ENCODE peak calls at places on chromosomes 12 and 14, in four cellular contexts. One of them, this sample, is unnamed.

GRCh38 chr12:132453361-132454133 is 36.4 kb upstream of the FBRSL1 start:
- DNase-seq in ureter: no peak
- DNase-seq in nephron progenitor cell: no peak
- DNase-seq in stimulated activated CD4-positive, alpha-beta T cell treated with anti-CD3 and anti-CD28 coated beads, Interleukin-2, amount 100 ng/mL, for 24 hours: no peak
- DNase-seq in this sample: no peak

GRCh38 chr14:23101213-23101970 is 3.4 kb downstream of the CIROP start:
- DNase-seq in ureter: no peak
- DNase-seq in nephron progenitor cell: no peak
- DNase-seq in stimulated activated CD4-positive, alpha-beta T cell treated with anti-CD3 and anti-CD28 coated beads, Interleukin-2, amount 100 ng/mL, for 24 hours: no peak
- DNase-seq in this sample: no peak

GRCh38 chr14:34539407-34540180 is at the start of gene EAPP:
- DNase-seq in ureter: peak; percentile 98
- DNase-seq in nephron progenitor cell: peak; percentile 94
- DNase-seq in stimulated activated CD4-positive, alpha-beta T cell treated with anti-CD3 and anti-CD28 coated beads, Interleukin-2, amount 100 ng/mL, for 24 hours: peak; percentile 94
- DNase-seq in this sample: peak; percentile 92

GRCh38 chr12:124390442-124391116 is 95.7 kb downstream of the RFLNA start:
- DNase-seq in ureter: no peak
- DNase-seq in nephron progenitor cell: no peak
- DNase-seq in stimulated activated CD4-positive, alpha-beta T cell treated with anti-CD3 and anti-CD28 coated beads, Interleukin-2, amount 100 ng/mL, for 24 hours: no peak
- DNase-seq in this sample: no peak

GRCh38 chr12:9870311-9870866 is 1.2 kb upstream of the CLEC2B start:
- DNase-seq in ureter: no peak
- DNase-seq in nephron progenitor cell: no peak
- DNase-seq in stimulated activated CD4-positive, alpha-beta T cell treated with anti-CD3 and anti-CD28 coated beads, Interleukin-2, amount 100 ng/mL, for 24 hours: no peak
- DNase-seq in this sample: no peak

GRCh38 chr12:91622981-91623380 is 440.4 kb upstream of the DCN start:
- DNase-seq in ureter: no peak
- DNase-seq in nephron progenitor cell: no peak
- DNase-seq in stimulated activated CD4-positive, alpha-beta T cell treated with anti-CD3 and anti-CD28 coated beads, Interleukin-2, amount 100 ng/mL, for 24 hours: no peak
- DNase-seq in this sample: no peak

GRCh38 chr12:47823422-47824086 is 3.9 kb upstream of the HDAC7 start:
- DNase-seq in ureter: no peak
- DNase-seq in nephron progenitor cell: no peak
- DNase-seq in stimulated activated CD4-positive, alpha-beta T cell treated with anti-CD3 and anti-CD28 coated beads, Interleukin-2, amount 100 ng/mL, for 24 hours: no peak
- DNase-seq in this sample: no peak

GRCh38 chr12:11719678-11720099 is 70.2 kb downstream of the ETV6 start:
- DNase-seq in ureter: no peak
- DNase-seq in nephron progenitor cell: no peak
- DNase-seq in stimulated activated CD4-positive, alpha-beta T cell treated with anti-CD3 and anti-CD28 coated beads, Interleukin-2, amount 100 ng/mL, for 24 hours: peak; percentile 47
- DNase-seq in this sample: no peak

GRCh38 chr14:33452982-33453381 is 497.9 kb downstream of the EGLN3 start:
- DNase-seq in ureter: no peak
- DNase-seq in nephron progenitor cell: no peak
- DNase-seq in stimulated activated CD4-positive, alpha-beta T cell treated with anti-CD3 and anti-CD28 coated beads, Interleukin-2, amount 100 ng/mL, for 24 hours: no peak
- DNase-seq in this sample: no peak

GRCh38 chr14:96037891-96038557 is 1.1 kb upstream of the C14orf132 start:
- DNase-seq in ureter: no peak
- DNase-seq in nephron progenitor cell: no peak
- DNase-seq in stimulated activated CD4-positive, alpha-beta T cell treated with anti-CD3 and anti-CD28 coated beads, Interleukin-2, amount 100 ng/mL, for 24 hours: no peak
- DNase-seq in this sample: no peak

GRCh38 chr12:6039894-6040601 is 84.4 kb downstream of the VWF start:
- DNase-seq in ureter: peak; percentile 59
- DNase-seq in nephron progenitor cell: peak; percentile 71
- DNase-seq in stimulated activated CD4-positive, alpha-beta T cell treated with anti-CD3 and anti-CD28 coated beads, Interleukin-2, amount 100 ng/mL, for 24 hours: peak; percentile 44
- DNase-seq in this sample: peak; percentile 22

GRCh38 chr12:47860279-47860841 is 40.7 kb upstream of the HDAC7 start:
- DNase-seq in ureter: no peak
- DNase-seq in nephron progenitor cell: no peak
- DNase-seq in stimulated activated CD4-positive, alpha-beta T cell treated with anti-CD3 and anti-CD28 coated beads, Interleukin-2, amount 100 ng/mL, for 24 hours: peak; percentile 57
- DNase-seq in this sample: no peak

GRCh38 chr14:45649051-45649450 is 396.0 kb upstream of the MIS18BP1 start:
- DNase-seq in ureter: no peak
- DNase-seq in nephron progenitor cell: no peak
- DNase-seq in stimulated activated CD4-positive, alpha-beta T cell treated with anti-CD3 and anti-CD28 coated beads, Interleukin-2, amount 100 ng/mL, for 24 hours: no peak
- DNase-seq in this sample: no peak

GRCh38 chr12:93226356-93226755 is 151.4 kb upstream of the NUDT4 start:
- DNase-seq in ureter: no peak
- DNase-seq in nephron progenitor cell: no peak
- DNase-seq in stimulated activated CD4-positive, alpha-beta T cell treated with anti-CD3 and anti-CD28 coated beads, Interleukin-2, amount 100 ng/mL, for 24 hours: no peak
- DNase-seq in this sample: no peak

GRCh38 chr12:81572411-81572810 is 186.7 kb downstream of the PPFIA2 start:
- DNase-seq in ureter: no peak
- DNase-seq in nephron progenitor cell: no peak
- DNase-seq in stimulated activated CD4-positive, alpha-beta T cell treated with anti-CD3 and anti-CD28 coated beads, Interleukin-2, amount 100 ng/mL, for 24 hours: no peak
- DNase-seq in this sample: no peak

GRCh38 chr14:41922014-41922413 is 315.3 kb downstream of the LRFN5 start:
- DNase-seq in ureter: no peak
- DNase-seq in nephron progenitor cell: no peak
- DNase-seq in stimulated activated CD4-positive, alpha-beta T cell treated with anti-CD3 and anti-CD28 coated beads, Interleukin-2, amount 100 ng/mL, for 24 hours: no peak
- DNase-seq in this sample: no peak

GRCh38 chr14:67940476-67940875 is 120.9 kb downstream of the RAD51B start:
- DNase-seq in ureter: no peak
- DNase-seq in nephron progenitor cell: no peak
- DNase-seq in stimulated activated CD4-positive, alpha-beta T cell treated with anti-CD3 and anti-CD28 coated beads, Interleukin-2, amount 100 ng/mL, for 24 hours: no peak
- DNase-seq in this sample: no peak

GRCh38 chr12:47164730-47165439 is 85.1 kb upstream of the AMIGO2 start:
- DNase-seq in ureter: no peak
- DNase-seq in nephron progenitor cell: no peak
- DNase-seq in stimulated activated CD4-positive, alpha-beta T cell treated with anti-CD3 and anti-CD28 coated beads, Interleukin-2, amount 100 ng/mL, for 24 hours: no peak
- DNase-seq in this sample: no peak

GRCh38 chr12:2049604-2050540 is 2.9 kb upstream of the CACNA1C start:
- DNase-seq in ureter: no peak
- DNase-seq in nephron progenitor cell: no peak
- DNase-seq in stimulated activated CD4-positive, alpha-beta T cell treated with anti-CD3 and anti-CD28 coated beads, Interleukin-2, amount 100 ng/mL, for 24 hours: no peak
- DNase-seq in this sample: no peak